ENCODE peak calls at places on chromosomes 7 and 10, in six cellular contexts. One of them, this sample, is unnamed.

GRCh38 chr7:112995091-112995824 is 91.4 kb downstream of the GPR85 start:
- DNase-seq in AG04450: no peak
- DNase-seq in GM06990: no peak
- DNase-seq in transverse colon: no peak
- DNase-seq in thoracic aorta: no peak
- DNase-seq in psoas muscle: no peak
- DNase-seq in this sample: peak; percentile 78

GRCh38 chr10:132702601-132703304 is 83.2 kb downstream of the NKX6-2 start:
- DNase-seq in AG04450: no peak
- DNase-seq in GM06990: no peak
- DNase-seq in transverse colon: no peak
- DNase-seq in thoracic aorta: no peak
- DNase-seq in psoas muscle: no peak
- DNase-seq in this sample: peak; percentile 29

GRCh38 chr10:13016413-13016812 is 14.9 kb upstream of the CCDC3 start:
- DNase-seq in AG04450: no peak
- DNase-seq in GM06990: no peak
- DNase-seq in transverse colon: no peak
- DNase-seq in thoracic aorta: no peak
- DNase-seq in psoas muscle: no peak
- DNase-seq in this sample: no peak

GRCh38 chr10:56537984-56538383 is 176.9 kb upstream of the ZWINT start:
- DNase-seq in AG04450: no peak
- DNase-seq in GM06990: no peak
- DNase-seq in transverse colon: no peak
- DNase-seq in thoracic aorta: no peak
- DNase-seq in psoas muscle: no peak
- DNase-seq in this sample: peak; percentile 80

GRCh38 chr7:71507665-71508064 is 375.7 kb downstream of the GALNT17 start:
- DNase-seq in AG04450: no peak
- DNase-seq in GM06990: no peak
- DNase-seq in transverse colon: no peak
- DNase-seq in thoracic aorta: no peak
- DNase-seq in psoas muscle: no peak
- DNase-seq in this sample: no peak

GRCh38 chr7:88224596-88225275 is 4.9 kb upstream of the SRI start:
- DNase-seq in AG04450: no peak
- DNase-seq in GM06990: no peak
- DNase-seq in transverse colon: no peak
- DNase-seq in thoracic aorta: no peak
- DNase-seq in psoas muscle: no peak
- DNase-seq in this sample: peak; percentile 40

GRCh38 chr10:17452060-17452894 is 2.1 kb downstream of the ST8SIA6 start:
- DNase-seq in AG04450: no peak
- DNase-seq in GM06990: no peak
- DNase-seq in transverse colon: no peak
- DNase-seq in thoracic aorta: no peak
- DNase-seq in psoas muscle: no peak
- DNase-seq in this sample: no peak

GRCh38 chr10:110577056-110577455 is 9.6 kb downstream of the SMC3 start:
- DNase-seq in AG04450: no peak
- DNase-seq in GM06990: no peak
- DNase-seq in transverse colon: no peak
- DNase-seq in thoracic aorta: no peak
- DNase-seq in psoas muscle: no peak
- DNase-seq in this sample: no peak

GRCh38 chr7:95684037-95684436 is 87.7 kb upstream of the PDK4 start:
- DNase-seq in AG04450: no peak
- DNase-seq in GM06990: no peak
- DNase-seq in transverse colon: no peak
- DNase-seq in thoracic aorta: no peak
- DNase-seq in psoas muscle: no peak
- DNase-seq in this sample: no peak

GRCh38 chr7:130187360-130187759 is 17.8 kb downstream of the TMEM209 start:
- DNase-seq in AG04450: no peak
- DNase-seq in GM06990: no peak
- DNase-seq in transverse colon: no peak
- DNase-seq in thoracic aorta: no peak
- DNase-seq in psoas muscle: no peak
- DNase-seq in this sample: no peak

GRCh38 chr7:98288064-98288823 is 6.8 kb downstream of the BRI3 start:
- DNase-seq in AG04450: no peak
- DNase-seq in GM06990: no peak
- DNase-seq in transverse colon: no peak
- DNase-seq in thoracic aorta: no peak
- DNase-seq in psoas muscle: no peak
- DNase-seq in this sample: no peak

GRCh38 chr7:104230606-104231005 is 22.8 kb upstream of the ORC5 start:
- DNase-seq in AG04450: peak; percentile 80
- DNase-seq in GM06990: no peak
- DNase-seq in transverse colon: no peak
- DNase-seq in thoracic aorta: no peak
- DNase-seq in psoas muscle: no peak
- DNase-seq in this sample: no peak

GRCh38 chr7:47446871-47447466 is 134.9 kb downstream of the TNS3 start:
- DNase-seq in AG04450: no peak
- DNase-seq in GM06990: no peak
- DNase-seq in transverse colon: no peak
- DNase-seq in thoracic aorta: no peak
- DNase-seq in psoas muscle: peak; percentile 56
- DNase-seq in this sample: no peak
- H3K27me3 ChIP-seq in AG04450: no peaks in the 10 kb centered on the region
- H3K27me3 ChIP-seq in GM06990: no peaks in the 10 kb centered on the region
- H3K27me3 ChIP-seq in transverse colon: no peaks in the 10 kb centered on the region
- H3K27me3 ChIP-seq in thoracic aorta: no peaks in the 10 kb centered on the region
- H3K27me3 ChIP-seq in psoas muscle: no peaks in the 10 kb centered on the region
- H3K27me3 ChIP-seq in this sample: no peaks in the 10 kb centered on the region

GRCh38 chr10:28179490-28180099 is 123.3 kb downstream of the MPP7 start:
- DNase-seq in AG04450: peak; percentile 41
- DNase-seq in GM06990: peak; percentile 3
- DNase-seq in transverse colon: no peak
- DNase-seq in thoracic aorta: no peak
- DNase-seq in psoas muscle: no peak
- DNase-seq in this sample: peak; percentile 41
- TF ChIP-seq CTCF in AG04450: peak; percentile 76
- TF ChIP-seq CTCF in GM06990: peak; percentile 70
- TF ChIP-seq CTCF in transverse colon: peak; percentile 81
- TF ChIP-seq CTCF in thoracic aorta: peak; percentile 82
- TF ChIP-seq CTCF in psoas muscle: peak; percentile 80
- TF ChIP-seq CTCF in this sample: peak; percentile 84

DNA sequence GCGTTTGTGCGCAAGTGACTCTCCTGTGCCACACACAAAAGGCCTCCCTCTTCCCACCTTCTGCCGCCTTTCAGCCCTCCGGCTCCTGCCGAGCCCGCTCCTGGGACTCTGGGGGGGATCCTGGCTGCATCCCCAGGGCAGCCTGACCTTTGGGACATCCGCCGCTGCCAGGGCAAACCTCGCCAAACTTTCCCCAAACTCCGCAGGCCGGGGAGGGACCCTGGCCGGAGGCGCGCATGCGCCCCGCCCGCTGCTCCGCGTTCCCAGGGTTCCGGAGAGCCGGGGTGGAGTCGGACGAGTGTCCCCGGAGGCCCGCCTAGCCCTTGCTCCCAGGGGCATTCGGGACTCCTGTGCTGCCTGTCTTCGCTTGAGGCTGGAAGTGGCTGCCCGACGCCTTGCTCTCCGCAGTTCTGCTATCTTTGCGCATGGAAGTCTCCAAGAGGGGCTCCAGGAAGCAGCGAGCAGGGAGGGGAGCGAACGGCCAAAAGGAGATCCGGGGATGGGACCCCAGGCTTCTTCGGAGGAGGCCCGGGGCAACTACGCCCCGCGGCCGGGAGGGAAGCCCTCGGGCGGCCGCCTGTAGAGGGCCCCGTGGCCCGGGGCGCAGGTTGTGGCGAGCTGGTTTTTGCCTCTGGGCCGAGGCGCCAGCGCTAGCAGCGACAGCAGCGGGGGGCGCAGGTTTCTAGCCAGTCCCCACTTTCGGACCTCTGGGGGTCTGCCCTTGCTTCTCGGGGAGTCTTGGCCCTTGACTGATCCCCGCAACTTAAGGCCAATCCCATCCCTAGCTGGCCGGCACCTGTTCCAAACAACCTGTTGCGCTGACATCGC is 7.0 kb downstream of the PTF1A start:
- DNase-seq in AG04450: no peak
- DNase-seq in GM06990: peak; percentile 29
- DNase-seq in transverse colon: no peak
- DNase-seq in thoracic aorta: no peak
- DNase-seq in psoas muscle: no peak
- DNase-seq in this sample: no peak
- H3K27me3 ChIP-seq in AG04450: peaks cover 49% of the 10 kb centered on the region
- H3K27me3 ChIP-seq in GM06990: peaks cover 2% of the 10 kb centered on the region
- H3K27me3 ChIP-seq in transverse colon: peaks cover 100% of the 10 kb centered on the region
- H3K27me3 ChIP-seq in thoracic aorta: no peaks in the 10 kb centered on the region
- H3K27me3 ChIP-seq in psoas muscle: peaks cover 21% of the 10 kb centered on the region
- H3K27me3 ChIP-seq in this sample: peaks cover 100% of the 10 kb centered on the region

DNA sequence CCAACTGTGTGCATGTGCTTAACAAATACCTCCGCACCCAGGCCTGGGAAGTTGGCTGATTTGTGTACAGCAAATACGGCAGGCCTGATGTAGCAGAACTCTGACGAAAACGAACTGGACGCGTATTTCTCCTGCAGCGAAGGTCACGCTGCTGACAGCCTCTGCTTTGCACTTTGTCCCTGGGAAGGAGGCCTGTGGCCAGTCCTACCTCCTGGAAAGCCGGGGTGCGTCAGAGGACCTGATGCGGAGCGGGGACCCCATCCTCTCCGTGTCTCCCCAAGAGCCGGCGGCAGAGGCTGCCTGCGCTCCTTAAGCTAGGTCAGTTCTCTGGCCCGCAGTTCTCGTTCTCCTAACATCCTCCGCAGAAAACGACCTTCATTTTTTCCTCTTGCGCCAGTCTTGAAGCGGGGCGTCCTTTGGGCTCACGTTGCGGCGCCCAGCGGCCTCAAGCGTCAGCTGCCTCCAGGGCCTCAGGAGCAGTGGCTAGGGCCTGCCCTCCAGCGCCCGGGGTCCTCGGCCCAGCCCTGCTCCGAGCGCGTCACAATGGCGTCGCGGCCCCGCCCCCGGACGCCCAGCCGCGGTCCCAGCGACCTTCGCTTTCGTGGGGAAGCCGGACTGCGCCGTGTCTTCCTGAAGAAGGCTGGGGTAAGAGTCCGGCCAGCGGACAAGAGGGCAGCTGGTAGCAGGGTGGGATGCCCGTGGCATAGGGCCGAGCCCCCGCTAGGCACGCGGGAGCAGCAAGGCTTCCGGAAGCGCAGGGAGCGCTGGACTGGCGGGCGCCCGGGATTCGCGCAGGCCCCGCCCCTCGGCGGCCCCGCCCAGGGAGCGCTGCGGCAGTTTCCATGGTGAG is at the start of gene ZNF487:
- DNase-seq in AG04450: peak; percentile 38
- DNase-seq in GM06990: peak; percentile 95
- DNase-seq in transverse colon: peak; percentile 94
- DNase-seq in thoracic aorta: peak; percentile 46
- DNase-seq in psoas muscle: peak; percentile 90
- DNase-seq in this sample: peak; percentile 84
- TF ChIP-seq CTCF in AG04450: peak; percentile 17
- TF ChIP-seq CTCF in GM06990: peak; percentile 27
- TF ChIP-seq CTCF in transverse colon: no peak
- TF ChIP-seq CTCF in thoracic aorta: no peak
- TF ChIP-seq CTCF in psoas muscle: peak; percentile 11
- TF ChIP-seq CTCF in this sample: peak; percentile 36

GRCh38 chr10:35639651-35640311 is 2.3 kb downstream of the FZD8 start:
- DNase-seq in AG04450: no peak
- DNase-seq in GM06990: peak; percentile 17
- DNase-seq in transverse colon: peak; percentile 14
- DNase-seq in thoracic aorta: no peak
- DNase-seq in psoas muscle: peak; percentile 32
- DNase-seq in this sample: peak; percentile 34

GRCh38 chr10:35642023-35642792 is at the start of gene FZD8:
- DNase-seq in AG04450: peak; percentile 77
- DNase-seq in GM06990: peak; percentile 85
- DNase-seq in transverse colon: peak; percentile 93
- DNase-seq in thoracic aorta: peak; percentile 64
- DNase-seq in psoas muscle: peak; percentile 93
- DNase-seq in this sample: peak; percentile 87

GRCh38 chr10:35640474-35640873 is 1.6 kb downstream of the FZD8 start:
- DNase-seq in AG04450: peak; percentile 20
- DNase-seq in GM06990: peak; percentile 36
- DNase-seq in transverse colon: peak; percentile 68
- DNase-seq in thoracic aorta: peak; percentile 5
- DNase-seq in psoas muscle: peak; percentile 78
- DNase-seq in this sample: peak; percentile 45

GRCh38 chr10:35641430-35642015 is 573 bp downstream of the FZD8 start:
- DNase-seq in AG04450: no peak
- DNase-seq in GM06990: peak; percentile 33
- DNase-seq in transverse colon: no peak
- DNase-seq in thoracic aorta: no peak
- DNase-seq in psoas muscle: no peak
- DNase-seq in this sample: no peak

DNA sequence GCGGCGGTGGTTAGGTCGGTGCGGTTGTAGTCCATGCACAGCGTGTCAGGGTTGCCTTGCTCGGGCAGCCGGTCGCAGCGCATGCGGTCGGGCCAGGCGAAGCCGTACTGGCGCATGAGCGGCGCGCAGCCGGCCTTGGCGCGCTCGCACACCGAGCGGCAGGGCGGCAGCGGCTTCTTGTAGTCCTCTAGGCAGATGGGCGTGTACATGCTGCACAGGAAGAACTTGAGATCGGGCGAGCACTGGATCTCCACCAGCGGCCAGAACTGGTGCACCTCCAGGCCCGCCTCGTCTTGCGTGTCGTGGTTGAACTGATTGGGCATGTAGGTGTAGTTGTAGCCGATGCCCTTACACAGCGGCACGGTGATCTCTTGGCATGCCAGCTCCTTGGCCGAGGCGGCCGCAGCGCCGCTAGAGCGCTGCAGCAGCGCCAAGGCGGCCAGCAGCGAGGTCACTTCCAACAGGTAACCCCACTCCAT is 1.1 kb downstream of the FZD8 start:
- DNase-seq in AG04450: peak; percentile 72
- DNase-seq in GM06990: peak; percentile 80
- DNase-seq in transverse colon: peak; percentile 71
- DNase-seq in thoracic aorta: no peak
- DNase-seq in psoas muscle: peak; percentile 68
- DNase-seq in this sample: peak; percentile 73
- H3K27me3 ChIP-seq in AG04450: no peaks in the 10 kb centered on the region
- H3K27me3 ChIP-seq in GM06990: no peaks in the 10 kb centered on the region
- H3K27me3 ChIP-seq in transverse colon: peaks cover 11% of the 10 kb centered on the region
- H3K27me3 ChIP-seq in thoracic aorta: no peaks in the 10 kb centered on the region
- H3K27me3 ChIP-seq in psoas muscle: no peaks in the 10 kb centered on the region
- H3K27me3 ChIP-seq in this sample: peaks cover 19% of the 10 kb centered on the region

GRCh38 chr10:85671530-85671929 is 695.1 kb downstream of the GRID1 start:
- DNase-seq in AG04450: no peak
- DNase-seq in GM06990: no peak
- DNase-seq in transverse colon: no peak
- DNase-seq in thoracic aorta: no peak
- DNase-seq in psoas muscle: no peak
- DNase-seq in this sample: no peak
- TF ChIP-seq CTCF in AG04450: no peak
- TF ChIP-seq CTCF in GM06990: no peak
- TF ChIP-seq CTCF in transverse colon: no peak
- TF ChIP-seq CTCF in thoracic aorta: no peak
- TF ChIP-seq CTCF in psoas muscle: no peak
- TF ChIP-seq CTCF in this sample: no peak

GRCh38 chr10:103799341-103799740 is 56.0 kb downstream of the SH3PXD2A start:
- DNase-seq in AG04450: no peak
- DNase-seq in GM06990: no peak
- DNase-seq in transverse colon: no peak
- DNase-seq in thoracic aorta: no peak
- DNase-seq in psoas muscle: no peak
- DNase-seq in this sample: no peak
- H3K27me3 ChIP-seq in AG04450: no peaks in the 10 kb centered on the region
- H3K27me3 ChIP-seq in GM06990: no peaks in the 10 kb centered on the region
- H3K27me3 ChIP-seq in transverse colon: no peaks in the 10 kb centered on the region
- H3K27me3 ChIP-seq in thoracic aorta: no peaks in the 10 kb centered on the region
- H3K27me3 ChIP-seq in psoas muscle: no peaks in the 10 kb centered on the region
- H3K27me3 ChIP-seq in this sample: no peaks in the 10 kb centered on the region

This sample was measured in foreskin keratinocyte.